ENCODE peak calls at places on chromosomes 2 and 18, in seven cellular contexts. G is tibial artery, V is mammary epithelial cell, L is thyroid gland, Z is neural progenitor cell, C is GM23338, S is heart right ventricle. Y is an unnamed sample. For H3K4me1, the result is how much of the 10 kb centered on the place peaks cover.

GRCh38 chr2:201579536-201579935 is 63.8 kb downstream of the TMEM237 start:
- DNase-seq in S (no peak), G (no peak), Z (no peak), L (no peak), C (no peak), V (no peak), Y (no peak)

GRCh38 chr2:128632491-128632780 is 313.8 kb upstream of the HS6ST1 start:
- DNase-seq in G (no peak), Z (no peak), S (no peak), L (no peak), C (no peak), V (no peak), Y (no peak)

GRCh38 chr2:53286336-53286735 is 481.3 kb upstream of the CHAC2 start:
- DNase-seq in V (peak), S (no peak), G (no peak), Z (no peak), L (no peak), C (no peak), Y (no peak)

GRCh38 chr2:37656512-37657423 is 14.7 kb downstream of the CDC42EP3 start:
- DNase-seq in Z (peak), G (no peak), V (no peak), L (no peak), S (peak), C (peak), Y (no peak)

GRCh38 chr2:125858366-125858765 is 797.6 kb upstream of the GYPC start:
- DNase-seq in V (no peak), S (no peak), Z (no peak), L (no peak), G (no peak), C (peak), Y (no peak)

GRCh38 chr2:46171996-46172546 is 125.1 kb upstream of the EPAS1 start:
- DNase-seq in Z (no peak), G (no peak), V (peak), S (no peak), L (no peak), C (no peak), Y (peak)

GRCh38 chr2:17538022-17538843 is 2.3 kb upstream of the VSNL1 start:
- DNase-seq in Z (peak), G (no peak), S (no peak), V (peak), C (peak), L (no peak), Y (no peak)

GRCh38 chr2:139122711-139123158 is 342.5 kb upstream of the NXPH2 start:
- DNase-seq in L (no peak), V (peak), S (no peak), Z (no peak), G (no peak), C (peak), Y (no peak)

GRCh38 chr2:105287692-105288091 is 41.8 kb downstream of the TGFBRAP1 start:
- DNase-seq in V (peak), Z (peak), C (peak), L (peak), S (no peak), G (no peak), Y (no peak)

GRCh38 chr18:33201509-33201926 is 239.0 kb downstream of the CCDC178 start:
- DNase-seq in S (no peak), C (peak), L (peak), V (peak), Z (peak), G (no peak), Y (peak)

GRCh38 chr2:236547725-236548124 is 21.9 kb upstream of the ACKR3 start:
- DNase-seq in S (no peak), V (no peak), Z (no peak), C (no peak), G (no peak), L (no peak), Y (no peak)
- H3K4me1 ChIP-seq in S (under half), V (under half), Z (under half), C (under half), G (under half), L (under half), Y (under half)

DNA sequence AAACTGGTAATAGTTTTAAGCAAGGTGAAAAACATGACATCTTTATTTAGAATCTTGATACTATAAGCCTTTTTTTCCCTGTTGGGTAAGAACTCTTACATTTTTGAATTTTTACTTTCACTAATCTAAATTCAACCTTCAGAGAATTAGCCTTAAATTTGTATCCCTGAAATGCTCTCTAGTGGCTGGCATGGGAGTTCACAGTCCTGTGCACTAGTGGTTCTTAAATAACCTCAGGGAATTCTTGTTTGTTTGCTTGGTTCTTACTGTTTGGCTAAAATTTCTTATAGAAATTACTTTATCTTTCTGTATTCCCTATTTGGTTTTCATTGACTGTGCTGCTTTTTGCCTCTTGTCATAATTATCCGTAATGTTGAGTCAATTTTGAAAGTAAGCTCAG is 391.2 kb upstream of the FIGN start:
- DNase-seq in V (no peak), S (no peak), L (no peak), Z (no peak), G (no peak), C (no peak), Y (no peak)
- TF ChIP-seq CTCF in V (peak), S (peak), L (no peak), Z (peak), G (peak), C (peak), Y (no peak)

DNA sequence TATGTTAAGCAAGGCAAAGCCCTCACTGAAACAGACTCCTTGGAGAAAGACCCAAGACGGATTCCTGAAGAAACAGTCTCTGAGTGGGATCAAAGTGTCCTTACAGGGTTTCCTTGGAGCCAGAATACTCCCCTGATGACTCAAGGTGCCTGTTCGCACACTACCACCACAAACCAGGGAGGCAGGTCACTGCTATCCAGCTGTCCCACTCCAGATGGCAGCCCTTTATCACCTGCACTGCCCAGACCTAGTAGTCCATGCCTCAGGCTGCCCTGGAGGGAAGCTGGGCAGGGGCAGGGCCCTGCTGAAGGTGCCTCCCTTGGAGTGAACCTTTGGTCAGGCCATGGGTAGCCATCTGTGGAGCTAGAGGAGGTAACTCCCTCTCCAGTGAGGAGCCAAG is 34.2 kb downstream of the TRABD2A start:
- DNase-seq in V (peak), S (no peak), L (no peak), Z (no peak), G (no peak), C (no peak), Y (no peak)
- H3K4me1 ChIP-seq in V (under half), S (under half), L (under half), Z (under half), G (under half), C (under half), Y (under half)

GRCh38 chr2:200523604-200524003 is 2.4 kb upstream of the SGO2 start:
- DNase-seq in L (no peak), G (no peak), C (no peak), Z (no peak), S (no peak), V (no peak), Y (no peak)

GRCh38 chr2:200525551-200525881 is 491 bp upstream of the SGO2 start:
- DNase-seq in S (no peak), L (no peak), Z (no peak), C (no peak), G (no peak), V (no peak), Y (no peak)

GRCh38 chr2:200528228-200528627 is 2.2 kb downstream of the SGO2 start:
- DNase-seq in C (no peak), S (no peak), L (no peak), Z (no peak), V (no peak), G (no peak), Y (no peak)

GRCh38 chr2:200525066-200525465 is 941 bp upstream of the SGO2 start:
- DNase-seq in G (no peak), L (no peak), V (no peak), C (no peak), Z (no peak), S (no peak), Y (no peak)

DNA sequence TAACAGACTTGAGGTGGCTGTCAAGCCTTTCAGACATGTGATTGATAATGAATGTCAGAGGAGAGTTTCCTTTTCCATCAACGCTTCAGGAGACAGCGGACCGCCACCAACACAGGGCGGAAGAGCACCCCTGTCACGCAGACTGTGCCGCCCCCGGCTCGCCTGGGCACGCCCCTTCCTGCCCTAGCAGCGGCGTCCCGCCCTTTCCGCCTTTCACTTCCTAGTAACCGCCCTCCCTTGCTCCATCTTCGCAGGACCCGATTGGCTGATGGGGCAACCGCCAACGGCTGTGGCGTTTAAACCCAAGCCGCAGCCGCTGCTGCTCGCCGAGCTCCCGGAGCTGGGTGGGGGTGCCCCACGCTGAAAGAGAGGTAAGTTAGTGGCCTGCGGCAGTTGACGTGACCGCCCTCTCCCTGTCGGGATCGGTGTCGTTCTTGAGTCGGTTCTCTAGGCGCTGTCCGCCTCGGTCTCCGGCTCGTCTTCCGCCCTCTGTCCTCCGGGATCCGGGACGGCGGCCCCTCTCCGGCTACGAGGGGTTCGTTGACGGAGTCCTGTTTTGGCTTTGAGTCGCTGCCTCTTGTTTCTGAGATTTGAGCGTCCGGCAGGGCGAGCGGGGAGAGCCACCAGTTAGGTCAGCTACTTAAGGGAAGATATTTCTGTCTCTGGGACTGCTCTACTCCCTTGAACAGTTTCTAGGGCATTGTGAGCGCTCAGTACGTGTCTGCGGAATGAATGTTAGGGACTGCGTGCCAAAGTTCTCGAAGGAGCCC is at the start of gene SGO2:
- DNase-seq in V (peak), G (peak), S (peak), C (peak), L (peak), Z (peak), Y (peak)
- TF ChIP-seq CTCF in V (no peak), G (no peak), S (no peak), C (no peak), L (no peak), Z (peak), Y (no peak)

GRCh38 chr2:177263451-177264208 is 897 bp downstream of the NFE2L2 start:
- DNase-seq in C (peak), L (peak), S (peak), G (peak), Z (peak), V (peak), Y (peak)

GRCh38 chr2:177262137-177262536 is 2.4 kb downstream of the NFE2L2 start:
- DNase-seq in C (no peak), L (no peak), Z (no peak), G (no peak), V (no peak), S (no peak), Y (no peak)

GRCh38 chr2:177264209-177264538 is 353 bp downstream of the NFE2L2 start:
- DNase-seq in G (no peak), C (no peak), V (no peak), Z (peak), S (no peak), L (peak), Y (peak)

GRCh38 chr2:177261115-177261779 is 3.3 kb downstream of the NFE2L2 start:
- DNase-seq in V (no peak), S (no peak), L (no peak), C (no peak), G (no peak), Z (no peak), Y (no peak)

DNA sequence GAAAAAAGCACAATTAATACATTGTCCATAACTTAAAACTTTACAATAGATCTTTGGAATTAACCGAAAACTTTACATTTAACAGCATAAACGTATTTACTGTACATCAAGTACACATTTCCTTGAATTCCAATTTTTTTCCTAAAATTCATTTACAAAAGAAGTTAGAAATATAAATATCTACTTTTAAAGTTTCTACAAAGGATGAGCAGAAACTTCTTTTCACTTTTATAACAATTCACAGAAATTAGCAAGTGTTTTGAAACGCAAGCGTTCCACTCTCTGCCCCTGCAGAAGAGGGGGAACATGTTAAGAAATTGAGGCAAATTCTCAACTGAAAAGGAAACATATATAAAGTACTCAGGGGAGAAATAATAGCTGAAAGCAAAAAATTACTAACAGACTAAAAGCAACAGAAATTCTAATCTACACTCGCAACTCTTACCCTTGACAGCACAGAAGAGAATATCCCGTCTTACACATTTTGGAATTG is 1.5 kb downstream of the NFE2L2 start:
- DNase-seq in G (no peak), Z (no peak), C (no peak), S (no peak), L (no peak), V (no peak), Y (no peak)
- H3K4me1 ChIP-seq in G (half or more), Z (under half), C (under half), S (under half), L (half or more), V (under half), Y (under half)

DNA sequence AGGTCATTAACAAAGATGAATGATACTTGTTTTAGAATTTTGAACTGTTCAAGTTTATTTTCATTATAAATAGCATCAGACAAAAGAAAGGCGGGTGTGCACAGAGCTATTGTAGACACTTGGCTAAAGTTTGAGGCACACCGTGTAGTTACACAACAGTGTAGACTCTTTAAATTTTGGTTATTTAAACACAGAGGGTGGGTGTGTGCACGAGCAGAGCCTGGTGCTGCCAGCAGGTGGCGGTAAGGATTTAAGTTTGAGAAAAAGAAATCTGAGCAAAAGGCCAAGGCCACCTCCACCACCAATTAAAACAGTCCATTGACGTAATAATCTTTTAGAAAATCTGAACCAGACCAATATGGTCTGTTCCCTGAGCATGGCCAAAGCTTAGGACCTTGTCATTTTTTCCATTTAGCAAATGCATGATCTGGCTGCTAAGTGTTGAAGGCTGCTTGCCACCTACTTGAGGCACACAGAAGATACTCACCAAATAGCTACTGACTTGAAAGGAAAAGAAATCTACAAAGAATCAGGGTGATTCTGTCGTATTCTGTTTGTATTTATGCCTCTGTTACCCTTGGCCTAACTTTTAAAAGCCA is 14.3 kb downstream of the COPS7B start:
- DNase-seq in S (no peak), C (peak), L (peak), G (no peak), Z (peak), V (no peak), Y (peak)
- TF ChIP-seq CTCF in S (peak), C (peak), L (peak), G (peak), Z (peak), V (peak), Y (peak)

GRCh38 chr2:237876951-237877491 is 17.6 kb downstream of the RAMP1 start:
- DNase-seq in S (no peak), G (peak), V (no peak), C (no peak), L (no peak), Z (no peak), Y (no peak)
- H3K4me1 ChIP-seq in S (under half), G (half or more), V (under half), C (under half), L (under half), Z (under half), Y (under half)

DNA sequence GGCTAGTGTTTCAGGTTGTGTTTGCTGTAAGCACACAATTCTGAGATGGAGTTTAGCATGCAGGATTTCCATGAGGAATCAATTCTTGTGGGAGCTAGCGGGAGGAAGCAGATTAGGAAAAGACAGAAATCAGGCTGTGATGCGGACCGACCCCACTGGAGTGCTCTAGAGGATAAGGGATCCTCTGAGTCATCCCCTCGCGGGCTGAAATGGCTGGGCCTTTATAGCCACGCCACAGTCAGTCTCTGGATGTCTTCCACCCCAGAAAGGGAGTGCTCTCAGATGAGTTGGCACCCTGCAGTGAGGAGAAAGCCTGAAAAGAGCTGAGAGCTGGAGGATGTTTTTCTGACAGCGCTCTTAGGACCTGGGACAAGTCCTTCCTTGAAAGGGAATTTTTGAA is 102.4 kb downstream of the GALNT3 start:
- DNase-seq in V (no peak), L (no peak), C (peak), Z (peak), G (peak), S (peak), Y (no peak)
- TF ChIP-seq CTCF in V (no peak), L (no peak), C (peak), Z (peak), G (no peak), S (no peak), Y (no peak)

Y was measured in Caco-2.